ENCODE peak calls at places on chromosome 1, in four cellular contexts. One of them, this sample, is unnamed.

GRCh38 chr1:8097077-8097799 is 71.1 kb upstream of the ERRFI1 start:
- DNase-seq in HL-60: no peak
- DNase-seq in GM12891: no peak
- DNase-seq in GM12878: peak; percentile 79
- DNase-seq in this sample: no peak

GRCh38 chr1:913491-914252 is 10.1 kb upstream of the SAMD11 start:
- DNase-seq in HL-60: no peak
- DNase-seq in GM12891: no peak
- DNase-seq in GM12878: no peak
- DNase-seq in this sample: no peak

GRCh38 chr1:63662056-63662836 is 69.0 kb downstream of the PGM1 start:
- DNase-seq in HL-60: no peak
- DNase-seq in GM12891: no peak
- DNase-seq in GM12878: no peak
- DNase-seq in this sample: no peak

GRCh38 chr1:201648066-201648910 is 109.4 kb downstream of the NAV1 start:
- DNase-seq in HL-60: no peak
- DNase-seq in GM12891: no peak
- DNase-seq in GM12878: no peak
- DNase-seq in this sample: peak; percentile 85

GRCh38 chr1:28833396-28833795 is 21.4 kb downstream of the OPRD1 start:
- DNase-seq in HL-60: no peak
- DNase-seq in GM12891: no peak
- DNase-seq in GM12878: no peak
- DNase-seq in this sample: no peak

GRCh38 chr1:174333437-174333836 is 114.3 kb upstream of the GPR52 start:
- DNase-seq in HL-60: no peak
- DNase-seq in GM12891: no peak
- DNase-seq in GM12878: no peak
- DNase-seq in this sample: no peak

GRCh38 chr1:91997607-91998195 is 32.1 kb upstream of the EPHX4 start:
- DNase-seq in HL-60: peak; percentile 5
- DNase-seq in GM12891: no peak
- DNase-seq in GM12878: peak; percentile 1
- DNase-seq in this sample: no peak

GRCh38 chr1:94246692-94247145 is 9.3 kb upstream of the ARHGAP29 start:
- DNase-seq in HL-60: no peak
- DNase-seq in GM12891: no peak
- DNase-seq in GM12878: no peak
- DNase-seq in this sample: no peak

GRCh38 chr1:54218883-54219687 is 19.1 kb downstream of the MRPL37 start:
- DNase-seq in HL-60: no peak
- DNase-seq in GM12891: no peak
- DNase-seq in GM12878: no peak
- DNase-seq in this sample: no peak

GRCh38 chr1:160978510-160978927 is 23.9 kb upstream of the ITLN2 start:
- DNase-seq in HL-60: no peak
- DNase-seq in GM12891: no peak
- DNase-seq in GM12878: no peak
- DNase-seq in this sample: no peak

GRCh38 chr1:181459067-181459466 is 24.2 kb upstream of the CACNA1E start:
- DNase-seq in HL-60: no peak
- DNase-seq in GM12891: no peak
- DNase-seq in GM12878: no peak
- DNase-seq in this sample: no peak

GRCh38 chr1:19210772-19211549 is 895 bp upstream of the UBR4 start:
- DNase-seq in HL-60: no peak
- DNase-seq in GM12891: no peak
- DNase-seq in GM12878: no peak
- DNase-seq in this sample: no peak

GRCh38 chr1:168499094-168500049 is 44.4 kb downstream of the XCL2 start:
- DNase-seq in HL-60: no peak
- DNase-seq in GM12891: no peak
- DNase-seq in GM12878: no peak
- DNase-seq in this sample: no peak

GRCh38 chr1:234583755-234584430 is 26.1 kb downstream of the IRF2BP2 start:
- DNase-seq in HL-60: no peak
- DNase-seq in GM12891: no peak
- DNase-seq in GM12878: no peak
- DNase-seq in this sample: peak; percentile 46

GRCh38 chr1:234584431-234584805 is 25.6 kb downstream of the IRF2BP2 start:
- DNase-seq in HL-60: no peak
- DNase-seq in GM12891: no peak
- DNase-seq in GM12878: no peak
- DNase-seq in this sample: no peak

GRCh38 chr1:234581063-234581714 is 28.8 kb downstream of the IRF2BP2 start:
- DNase-seq in HL-60: no peak
- DNase-seq in GM12891: no peak
- DNase-seq in GM12878: no peak
- DNase-seq in this sample: no peak

GRCh38 chr1:234582186-234582585 is 27.8 kb downstream of the IRF2BP2 start:
- DNase-seq in HL-60: no peak
- DNase-seq in GM12891: no peak
- DNase-seq in GM12878: no peak
- DNase-seq in this sample: no peak

DNA sequence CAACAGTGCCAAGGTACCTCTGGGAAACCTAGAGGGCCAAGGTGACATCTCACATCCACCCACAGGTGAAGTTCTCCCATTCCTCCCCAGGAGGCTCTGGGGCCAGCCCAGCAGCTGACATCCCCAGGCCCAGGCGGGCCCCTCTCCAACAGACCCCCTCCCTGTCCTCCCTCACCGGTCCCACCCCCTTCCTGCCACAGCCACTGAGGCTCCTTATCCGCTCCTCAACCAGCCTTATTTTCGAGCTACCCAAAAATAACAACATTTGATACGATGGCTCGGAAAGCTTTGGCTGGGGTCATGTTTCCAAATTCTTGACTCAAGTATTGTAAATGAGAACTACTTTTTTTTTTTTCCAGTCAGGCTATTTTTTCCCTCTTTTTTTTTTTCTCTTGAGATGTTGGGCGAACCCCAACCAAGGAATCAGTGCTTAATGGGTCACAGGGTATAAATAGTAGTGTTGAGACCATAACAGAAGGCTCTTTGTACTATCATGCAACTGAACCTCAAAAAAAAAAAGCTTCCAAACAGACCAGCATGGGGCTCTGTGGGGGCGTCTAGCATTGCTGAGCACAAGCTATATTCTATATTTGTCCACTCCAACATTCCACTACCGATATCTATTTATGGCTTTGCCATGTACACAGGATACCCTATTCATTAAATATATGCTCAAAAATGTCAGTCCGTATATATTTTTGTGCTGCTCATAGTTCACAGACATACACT is 27.2 kb downstream of the IRF2BP2 start:
- DNase-seq in HL-60: no peak
- DNase-seq in GM12891: no peak
- DNase-seq in GM12878: no peak
- DNase-seq in this sample: no peak
- TF ChIP-seq SPI1 in HL-60: no peak
- TF ChIP-seq SPI1 in GM12891: no peak
- TF ChIP-seq SPI1 in GM12878: no peak
- TF ChIP-seq SPI1 in this sample: no peak

GRCh38 chr1:67019121-67019520 is 34.8 kb downstream of the SLC35D1 start:
- DNase-seq in HL-60: no peak
- DNase-seq in GM12891: no peak
- DNase-seq in GM12878: no peak
- DNase-seq in this sample: no peak

GRCh38 chr1:67009792-67010191 is 44.2 kb downstream of the SLC35D1 start:
- DNase-seq in HL-60: no peak
- DNase-seq in GM12891: no peak
- DNase-seq in GM12878: no peak
- DNase-seq in this sample: no peak

GRCh38 chr1:67018574-67018973 is 35.4 kb downstream of the SLC35D1 start:
- DNase-seq in HL-60: no peak
- DNase-seq in GM12891: no peak
- DNase-seq in GM12878: no peak
- DNase-seq in this sample: no peak

DNA sequence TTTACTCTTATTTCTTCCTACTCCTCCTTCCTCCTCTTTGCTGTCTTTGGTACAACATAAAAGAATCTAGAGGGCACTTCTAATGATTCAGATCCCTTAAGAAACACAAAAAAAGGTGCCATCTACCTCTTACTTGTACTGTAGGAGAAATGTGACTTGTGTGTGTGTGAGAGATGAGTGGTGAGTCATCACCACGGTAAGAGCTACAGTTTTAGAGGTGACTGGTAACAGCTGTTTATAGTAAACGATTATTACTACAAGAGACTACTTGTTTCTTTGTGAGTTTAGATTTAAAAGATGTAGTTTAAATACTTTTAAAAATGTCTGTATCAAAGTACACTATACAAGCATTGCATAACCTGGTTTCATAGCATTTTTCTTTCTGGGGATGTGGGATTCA is 40.4 kb downstream of the SLC35D1 start:
- DNase-seq in HL-60: no peak
- DNase-seq in GM12891: no peak
- DNase-seq in GM12878: no peak
- DNase-seq in this sample: peak; percentile 40
- TF ChIP-seq SPI1 in HL-60: no peak
- TF ChIP-seq SPI1 in GM12891: no peak
- TF ChIP-seq SPI1 in GM12878: no peak
- TF ChIP-seq SPI1 in this sample: no peak

GRCh38 chr1:151837197-151837596 is 2.4 kb downstream of the C2CD4D start:
- DNase-seq in HL-60: no peak
- DNase-seq in GM12891: no peak
- DNase-seq in GM12878: no peak
- DNase-seq in this sample: no peak
- TF ChIP-seq SPI1 in HL-60: no peak
- TF ChIP-seq SPI1 in GM12891: no peak
- TF ChIP-seq SPI1 in GM12878: no peak
- TF ChIP-seq SPI1 in this sample: no peak

GRCh38 chr1:15053091-15053657 is 100.4 kb upstream of the TMEM51 start:
- DNase-seq in HL-60: no peak
- DNase-seq in GM12891: no peak
- DNase-seq in GM12878: no peak
- DNase-seq in this sample: no peak

GRCh38 chr1:15048437-15048980 is 105.0 kb upstream of the TMEM51 start:
- DNase-seq in HL-60: no peak
- DNase-seq in GM12891: no peak
- DNase-seq in GM12878: no peak
- DNase-seq in this sample: no peak

GRCh38 chr1:15049067-15049466 is 104.5 kb upstream of the TMEM51 start:
- DNase-seq in HL-60: no peak
- DNase-seq in GM12891: no peak
- DNase-seq in GM12878: no peak
- DNase-seq in this sample: no peak

GRCh38 chr1:15055736-15056415 is 97.7 kb upstream of the TMEM51 start:
- DNase-seq in HL-60: no peak
- DNase-seq in GM12891: no peak
- DNase-seq in GM12878: no peak
- DNase-seq in this sample: no peak

DNA sequence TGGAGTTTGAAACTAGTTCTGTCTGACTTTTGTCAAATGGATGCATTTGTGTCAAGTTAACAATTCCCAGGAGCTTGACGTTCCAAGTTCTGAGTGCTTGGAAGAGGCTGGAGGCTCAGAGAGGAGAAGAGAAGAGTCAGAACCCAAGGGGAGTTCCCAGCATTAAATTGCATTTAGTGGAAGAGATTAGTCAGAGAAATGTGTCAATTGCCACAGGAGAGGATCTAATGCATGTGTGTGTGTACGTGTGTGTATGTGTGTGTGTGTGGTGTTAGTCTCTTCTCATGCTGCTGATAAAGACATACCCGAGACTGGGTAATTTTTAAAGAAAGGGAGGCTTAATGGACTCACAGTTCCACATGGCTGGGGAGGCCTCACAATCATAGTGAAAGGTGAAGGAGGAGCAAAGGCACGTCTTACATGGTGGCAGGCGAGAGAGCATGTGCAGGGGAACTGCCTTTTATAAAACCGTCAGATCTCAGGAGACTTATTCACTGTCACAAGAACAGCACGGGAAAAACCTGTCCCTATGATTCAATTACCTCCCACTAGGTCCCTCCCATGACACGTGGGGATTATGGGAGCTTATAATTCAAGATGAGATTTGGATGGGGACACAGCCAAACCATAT is 101.5 kb upstream of the TMEM51 start:
- DNase-seq in HL-60: no peak
- DNase-seq in GM12891: no peak
- DNase-seq in GM12878: no peak
- DNase-seq in this sample: no peak
- TF ChIP-seq SPI1 in HL-60: no peak
- TF ChIP-seq SPI1 in GM12891: no peak
- TF ChIP-seq SPI1 in GM12878: no peak
- TF ChIP-seq SPI1 in this sample: no peak

GRCh38 chr1:214520544-214521165 is 30.7 kb downstream of the PTPN14 start:
- DNase-seq in HL-60: no peak
- DNase-seq in GM12891: no peak
- DNase-seq in GM12878: no peak
- DNase-seq in this sample: no peak
- TF ChIP-seq SPI1 in HL-60: no peak
- TF ChIP-seq SPI1 in GM12891: no peak
- TF ChIP-seq SPI1 in GM12878: no peak
- TF ChIP-seq SPI1 in this sample: no peak

GRCh38 chr1:30868833-30869435 is 39.6 kb downstream of the SDC3 start:
- DNase-seq in HL-60: no peak
- DNase-seq in GM12891: peak; percentile 46
- DNase-seq in GM12878: peak; percentile 15
- DNase-seq in this sample: no peak
- TF ChIP-seq SPI1 in HL-60: no peak
- TF ChIP-seq SPI1 in GM12891: no peak
- TF ChIP-seq SPI1 in GM12878: no peak
- TF ChIP-seq SPI1 in this sample: no peak

This sample was measured in K562.